ENCODE peak calls at places on chromosomes 4 and X, in eight cellular contexts. D is GM12865; W is stimulated activated CD8-positive, alpha-beta memory T cell treated with anti-CD3 and anti-CD28 coated beads, Interleukin-12 subunit alpha, Interleukin-12 subunit beta, amount 100 ng/mL, for 4 hours; A is substantia nigra; S is lung; C is mesendoderm; Y is stimulated activated CD4-positive, alpha-beta T cell treated with anti-CD3 and anti-CD28 coated beads, Interleukin-2, amount 100 ng/mL, for 24 hours; I is EL. K is an unnamed sample.

GRCh38 chr4:140637836-140638235 is 69.1 kb upstream of the UCP1 start:
- DNase-seq in D (peak; percentile 67), W (no peak), A (no peak), S (no peak), C (peak; percentile 73), Y (peak; percentile 27), I (peak; percentile 21), K (peak; percentile 52)

GRCh38 chrX:147180886-147181285 is 366.3 kb upstream of the CXorf51A start:
- DNase-seq in D (no peak), W (no peak), A (no peak), S (no peak), C (no peak), Y (no peak), I (no peak), K (no peak)

GRCh38 chr4:98181815-98182214 is 38.5 kb upstream of the STPG2 start:
- DNase-seq in D (no peak), W (no peak), A (no peak), S (no peak), C (peak; percentile 10), Y (no peak), I (peak; percentile 12), K (peak; percentile 31)

GRCh38 chr4:140004580-140005314 is 149.2 kb downstream of the MAML3 start:
- DNase-seq in D (no peak), W (no peak), A (peak; percentile 61), S (no peak), C (peak; percentile 69), Y (no peak), I (peak; percentile 59), K (no peak)

GRCh38 chr4:11739992-11740391 is 311.3 kb upstream of the HS3ST1 start:
- DNase-seq in D (no peak), W (no peak), A (no peak), S (no peak), C (no peak), Y (no peak), I (no peak), K (no peak)

GRCh38 chr4:183878571-183878970 is 26.5 kb upstream of the STOX2 start:
- DNase-seq in D (no peak), W (no peak), A (no peak), S (no peak), C (no peak), Y (no peak), I (no peak), K (no peak)

GRCh38 chr4:158998624-158999023 is 104.3 kb upstream of the RAPGEF2 start:
- DNase-seq in D (no peak), W (no peak), A (no peak), S (no peak), C (no peak), Y (no peak), I (peak; percentile 76), K (peak; percentile 76)

GRCh38 chr4:109576462-109576861 is 16.4 kb downstream of the MCUB start:
- DNase-seq in D (no peak), W (no peak), A (no peak), S (no peak), C (no peak), Y (no peak), I (peak; percentile 19), K (no peak)

GRCh38 chr4:128600410-128600809 is 209.1 kb upstream of the JADE1 start:
- DNase-seq in D (no peak), W (no peak), A (peak; percentile 32), S (no peak), C (peak; percentile 21), Y (no peak), I (no peak), K (no peak)

GRCh38 chr4:766152-766515 is 59.8 kb downstream of the CPLX1 start:
- DNase-seq in D (no peak), W (no peak), A (no peak), S (no peak), C (no peak), Y (no peak), I (peak; percentile 53), K (peak; percentile 37)

GRCh38 chrX:139204903-139205667 is 325.5 kb upstream of the F9 start:
- DNase-seq in D (peak; percentile 11), W (no peak), A (no peak), S (no peak), C (peak; percentile 82), Y (no peak), I (no peak), K (no peak)

GRCh38 chrX:39096599-39096998 is 295.3 kb downstream of the MID1IP1 start:
- DNase-seq in D (no peak), W (no peak), A (no peak), S (no peak), C (no peak), Y (no peak), I (no peak), K (no peak)

GRCh38 chr4:159268607-159269006 is 165.7 kb downstream of the RAPGEF2 start:
- DNase-seq in D (no peak), W (no peak), A (no peak), S (no peak), C (no peak), Y (no peak), I (no peak), K (no peak)

GRCh38 chrX:121504148-121504547 is 456.7 kb downstream of the GLUD2 start:
- DNase-seq in D (no peak), W (no peak), A (no peak), S (no peak), C (no peak), Y (no peak), I (no peak), K (no peak)

GRCh38 chrX:15988661-15989603 is 134.3 kb upstream of the AP1S2 start:
- DNase-seq in D (peak; percentile 2), W (no peak), A (no peak), S (no peak), C (peak; percentile 56), Y (no peak), I (peak; percentile 66), K (peak; percentile 69)

GRCh38 chrX:110795645-110796510 is at the start of gene CHRDL1:
- DNase-seq in D (no peak), W (no peak), A (peak; percentile 36), S (no peak), C (peak; percentile 33), Y (no peak), I (peak; percentile 59), K (no peak)

GRCh38 chr4:749771-750666 is 44.4 kb downstream of the PCGF3 start:
- DNase-seq in D (no peak), W (no peak), A (no peak), S (no peak), C (no peak), Y (no peak), I (peak; percentile 23), K (no peak)

GRCh38 chr4:2511645-2512131 is 24.8 kb upstream of the FAM193A start:
- DNase-seq in D (peak; percentile 57), W (no peak), A (no peak), S (no peak), C (no peak), Y (no peak), I (no peak), K (no peak)

GRCh38 chr4:54781771-54782170 is 124.0 kb downstream of the KIT start:
- DNase-seq in D (no peak), W (no peak), A (no peak), S (no peak), C (no peak), Y (no peak), I (peak; percentile 62), K (no peak)

GRCh38 chrX:9683350-9683749 is 82.3 kb downstream of the GPR143 start:
- DNase-seq in D (no peak), W (no peak), A (no peak), S (no peak), C (no peak), Y (no peak), I (no peak), K (no peak)

GRCh38 chrX:30643313-30643821 is 9.9 kb upstream of the GK start:
- DNase-seq in D (no peak), W (no peak), A (no peak), S (no peak), C (no peak), Y (no peak), I (peak; percentile 20), K (no peak)

GRCh38 chrX:127732709-127733108 is 319.5 kb downstream of the ACTRT1 start:
- DNase-seq in D (no peak), W (no peak), A (no peak), S (no peak), C (no peak), Y (no peak), I (no peak), K (no peak)

GRCh38 chr4:107069049-107069448 is 32.9 kb upstream of the DKK2 start:
- DNase-seq in D (no peak), W (no peak), A (no peak), S (no peak), C (no peak), Y (no peak), I (peak; percentile 63), K (peak; percentile 12)

GRCh38 chr4:174423257-174423944 is 98.9 kb downstream of the HPGD start:
- DNase-seq in D (peak; percentile 25), W (no peak), A (no peak), S (no peak), C (no peak), Y (no peak), I (peak; percentile 10), K (peak; percentile 86)

GRCh38 chr4:167885872-167886271 is 206.5 kb upstream of the ANXA10 start:
- DNase-seq in D (no peak), W (no peak), A (no peak), S (no peak), C (no peak), Y (no peak), I (peak; percentile 35), K (no peak)

GRCh38 chr4:122861544-122861943 is 34.9 kb downstream of the FGF2 start:
- DNase-seq in D (no peak), W (no peak), A (no peak), S (no peak), C (no peak), Y (no peak), I (no peak), K (no peak)

GRCh38 chrX:13253223-13253622 is 66.6 kb downstream of the ATXN3L start:
- DNase-seq in D (peak; percentile 38), W (no peak), A (no peak), S (no peak), C (no peak), Y (no peak), I (no peak), K (no peak)

GRCh38 chrX:34909151-34909550 is 33.4 kb upstream of the FAM47B start:
- DNase-seq in D (no peak), W (no peak), A (no peak), S (no peak), C (no peak), Y (no peak), I (no peak), K (no peak)

K was measured in RKO.